ENCODE peak calls at places on chromosomes 7 and 10, in eight cellular contexts. G, E, S, N, O, P, Q and K are unnamed samples.

GRCh38 chr10:96287392-96288105 is 16.2 kb upstream of the BLNK start:
- DNase-seq in E (peak), Q (no peak), O (no peak), G (peak), N (no peak), P (peak), S (peak), K (peak)

GRCh38 chr10:23081891-23082290 is 13.5 kb upstream of the MSRB2 start:
- DNase-seq in G (no peak), P (no peak), Q (no peak), E (peak), S (peak), O (no peak), N (no peak), K (peak)

GRCh38 chr7:152120210-152120609 is 94.7 kb downstream of the GALNT11 start:
- DNase-seq in N (no peak), S (no peak), P (no peak), Q (no peak), G (no peak), E (peak), O (no peak), K (peak)

GRCh38 chr10:107340345-107340744 is 175.8 kb upstream of the SORCS1 start:
- DNase-seq in Q (no peak), S (no peak), N (no peak), G (no peak), O (no peak), P (no peak), E (peak), K (no peak)

GRCh38 chr10:93815304-93816091 is 57.8 kb downstream of the LGI1 start:
- DNase-seq in Q (no peak), O (no peak), G (no peak), N (no peak), E (no peak), P (peak), S (no peak), K (no peak)

GRCh38 chr7:40015790-40016296 is 65.8 kb downstream of the CDK13 start:
- DNase-seq in S (peak), P (peak), G (peak), E (peak), Q (no peak), O (no peak), N (no peak), K (peak)

GRCh38 chr10:3776796-3777571 is 8.0 kb downstream of the KLF6 start:
- DNase-seq in O (no peak), N (no peak), G (peak), S (peak), P (no peak), E (peak), Q (peak), K (peak)

GRCh38 chr7:134212576-134213546 is 85.7 kb downstream of the LRGUK start:
- DNase-seq in E (peak), Q (no peak), G (no peak), S (peak), P (no peak), N (no peak), O (peak), K (peak)

GRCh38 chr7:12719978-12720377 is 32.5 kb downstream of the ARL4A start:
- DNase-seq in O (no peak), E (no peak), N (no peak), S (peak), Q (no peak), G (no peak), P (no peak), K (peak)

GRCh38 chr10:9685596-9685995 is 1332.1 kb upstream of the CELF2 start:
- DNase-seq in S (no peak), N (no peak), E (no peak), G (no peak), P (no peak), Q (no peak), O (no peak), K (no peak)

GRCh38 chr10:9684186-9684585 is 1333.5 kb upstream of the CELF2 start:
- DNase-seq in S (no peak), G (no peak), O (no peak), Q (no peak), E (no peak), N (no peak), P (no peak), K (no peak)

GRCh38 chr10:9682812-9683211 is 1334.9 kb upstream of the CELF2 start:
- DNase-seq in N (no peak), S (no peak), G (no peak), E (no peak), P (no peak), O (no peak), Q (no peak), K (no peak)

GRCh38 chr10:9681655-9682054 is 1336.0 kb upstream of the CELF2 start:
- DNase-seq in Q (no peak), N (no peak), O (no peak), G (no peak), S (no peak), E (peak), P (peak), K (no peak)
- TF ChIP-seq CTCF in Q (no peak), N (peak), O (no peak), G (no peak), S (no peak), E (peak), P (peak), K (peak)

DNA sequence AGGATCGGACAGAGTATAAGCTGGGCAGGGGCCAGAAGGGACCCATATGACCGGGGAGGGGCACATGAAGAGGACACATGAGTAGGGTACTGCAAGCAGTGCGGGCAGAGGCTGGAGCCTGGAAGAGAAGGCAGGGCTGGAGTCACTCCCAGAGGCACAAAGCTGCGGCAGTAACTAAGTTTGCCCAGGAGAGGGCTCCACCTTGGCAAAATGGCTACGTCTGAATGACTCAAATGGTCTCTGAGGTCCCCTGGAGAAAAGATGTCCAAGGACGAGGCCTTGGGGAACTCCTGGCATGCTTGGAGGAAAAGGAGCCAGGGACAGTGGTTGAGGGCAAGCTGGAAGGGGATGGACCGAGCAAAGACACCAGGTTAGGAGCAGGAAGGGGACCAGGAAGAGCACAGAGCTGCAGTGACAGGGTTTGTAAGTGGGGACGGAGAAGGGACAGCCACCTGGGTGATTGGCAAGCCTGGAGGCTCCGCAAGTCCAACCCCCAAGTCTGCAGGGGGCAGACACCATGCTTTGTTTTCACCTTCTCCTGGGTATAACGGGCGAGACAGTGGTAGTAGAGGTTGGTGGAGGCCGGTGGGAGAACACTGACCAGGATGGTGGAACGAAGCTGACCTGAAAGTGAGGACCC is 43.1 kb upstream of the LBX1 start:
- DNase-seq in G (peak), P (peak), N (no peak), O (peak), E (peak), Q (peak), S (peak), K (peak)
- H3K4me3 ChIP-seq in G (no peak), P (no peak), N (no peak), O (no peak), E (no peak), Q (no peak), S (no peak), K (no peak)

DNA sequence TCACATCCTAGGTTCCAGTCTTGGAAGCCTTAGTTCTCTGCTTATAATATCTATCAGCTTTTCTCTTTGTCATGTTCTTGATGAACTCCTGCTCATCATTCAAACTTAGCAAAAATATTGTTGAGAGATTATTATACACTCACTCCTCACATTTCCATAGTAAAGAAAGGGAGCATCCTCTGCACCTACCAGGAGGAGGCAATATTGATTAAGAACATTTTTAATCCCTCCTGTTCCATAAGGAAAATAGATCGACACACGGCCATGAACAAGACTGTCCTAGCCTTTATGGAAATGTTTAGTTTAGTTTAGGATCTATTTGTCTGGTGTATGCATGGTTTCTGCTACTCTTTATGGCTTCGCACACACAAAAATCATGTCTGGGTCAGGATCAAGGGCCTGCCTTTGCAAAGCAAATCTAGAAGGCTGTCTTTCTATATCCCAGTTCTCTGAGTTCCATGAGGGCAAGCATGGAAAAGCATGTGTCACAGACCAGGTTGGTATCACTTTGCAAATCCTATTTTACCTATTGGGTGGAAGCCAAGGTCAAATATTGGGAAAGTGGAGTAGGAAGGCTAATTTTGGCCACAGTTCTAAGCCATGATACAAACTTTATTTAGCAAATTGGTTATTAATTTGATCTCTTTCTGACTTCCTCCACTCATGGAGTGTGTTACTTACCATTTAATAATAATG is 164.4 kb downstream of the MDFIC start:
- DNase-seq in E (no peak), S (no peak), O (no peak), G (no peak), Q (no peak), P (no peak), N (no peak), K (no peak)
- TF ChIP-seq CTCF in E (peak), S (no peak), O (peak), G (no peak), Q (no peak), P (no peak), N (no peak), K (no peak)

GRCh38 chr10:104327745-104328635 is 10.3 kb downstream of the ITPRIP start:
- DNase-seq in S (peak), G (no peak), P (no peak), E (peak), O (peak), Q (no peak), N (peak), K (peak)
- H3K4me3 ChIP-seq in S (no peak), G (peak), P (no peak), E (peak), O (peak), Q (no peak), N (peak), K (peak)

DNA sequence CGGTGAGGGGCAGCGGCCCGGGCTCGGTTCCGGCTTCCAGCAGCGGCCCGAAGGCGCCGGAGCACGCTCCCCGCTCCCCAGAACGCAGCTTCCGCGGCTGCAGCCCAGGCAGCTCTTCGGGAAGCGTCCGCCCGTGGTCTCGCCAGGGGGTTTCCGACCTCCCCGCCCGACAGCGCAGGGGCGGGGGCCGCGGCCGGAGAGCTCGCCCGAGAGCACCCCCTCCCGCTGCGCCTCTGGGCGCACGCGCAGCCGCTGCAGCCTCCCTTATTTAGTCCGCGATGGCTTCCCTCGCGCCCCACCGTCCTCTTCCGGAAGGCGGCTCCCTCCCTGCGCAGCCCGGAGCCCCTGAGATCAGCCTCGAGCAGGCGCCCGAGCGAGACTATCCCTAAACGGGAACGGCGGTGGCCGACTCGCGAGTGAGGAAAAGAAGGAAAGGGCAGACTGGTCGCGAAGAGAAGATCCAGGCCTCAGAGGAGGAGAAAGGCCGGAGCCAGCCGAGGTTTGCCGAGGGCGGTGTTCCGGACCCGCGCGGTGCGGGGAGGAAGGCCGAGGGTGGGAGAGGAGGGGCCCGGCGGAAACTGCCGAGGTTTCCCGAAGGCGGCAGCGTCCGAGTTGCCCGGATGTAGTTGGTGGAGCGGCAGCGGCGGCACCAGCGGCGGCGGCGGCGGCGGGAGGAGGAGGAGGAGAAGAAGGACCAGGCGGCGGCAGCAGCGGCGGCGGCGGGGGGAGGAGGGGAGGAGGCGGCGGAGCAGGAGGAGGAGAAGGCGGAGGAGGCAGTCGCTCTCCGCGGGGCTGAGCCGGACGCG is at the start of gene WAC:
- DNase-seq in S (peak), N (peak), G (peak), O (peak), E (peak), P (peak), Q (peak), K (peak)
- TF ChIP-seq CTCF in S (no peak), N (peak), G (no peak), O (no peak), E (no peak), P (no peak), Q (no peak), K (no peak)

GRCh38 chr7:73719806-73720169 is 319 bp upstream of the STX1A start:
- DNase-seq in S (no peak), P (no peak), Q (no peak), G (no peak), N (no peak), E (no peak), O (no peak), K (peak)
- H3K4me3 ChIP-seq in S (peak), P (peak), Q (no peak), G (peak), N (peak), E (peak), O (peak), K (peak)

GRCh38 chr10:120347644-120348043 is 109.4 kb upstream of the PLPP4 start:
- DNase-seq in O (no peak), N (no peak), E (no peak), Q (no peak), G (no peak), P (no peak), S (no peak), K (no peak)
- TF ChIP-seq CTCF in O (no peak), N (no peak), E (no peak), Q (no peak), G (no peak), P (no peak), S (no peak), K (no peak)

DNA sequence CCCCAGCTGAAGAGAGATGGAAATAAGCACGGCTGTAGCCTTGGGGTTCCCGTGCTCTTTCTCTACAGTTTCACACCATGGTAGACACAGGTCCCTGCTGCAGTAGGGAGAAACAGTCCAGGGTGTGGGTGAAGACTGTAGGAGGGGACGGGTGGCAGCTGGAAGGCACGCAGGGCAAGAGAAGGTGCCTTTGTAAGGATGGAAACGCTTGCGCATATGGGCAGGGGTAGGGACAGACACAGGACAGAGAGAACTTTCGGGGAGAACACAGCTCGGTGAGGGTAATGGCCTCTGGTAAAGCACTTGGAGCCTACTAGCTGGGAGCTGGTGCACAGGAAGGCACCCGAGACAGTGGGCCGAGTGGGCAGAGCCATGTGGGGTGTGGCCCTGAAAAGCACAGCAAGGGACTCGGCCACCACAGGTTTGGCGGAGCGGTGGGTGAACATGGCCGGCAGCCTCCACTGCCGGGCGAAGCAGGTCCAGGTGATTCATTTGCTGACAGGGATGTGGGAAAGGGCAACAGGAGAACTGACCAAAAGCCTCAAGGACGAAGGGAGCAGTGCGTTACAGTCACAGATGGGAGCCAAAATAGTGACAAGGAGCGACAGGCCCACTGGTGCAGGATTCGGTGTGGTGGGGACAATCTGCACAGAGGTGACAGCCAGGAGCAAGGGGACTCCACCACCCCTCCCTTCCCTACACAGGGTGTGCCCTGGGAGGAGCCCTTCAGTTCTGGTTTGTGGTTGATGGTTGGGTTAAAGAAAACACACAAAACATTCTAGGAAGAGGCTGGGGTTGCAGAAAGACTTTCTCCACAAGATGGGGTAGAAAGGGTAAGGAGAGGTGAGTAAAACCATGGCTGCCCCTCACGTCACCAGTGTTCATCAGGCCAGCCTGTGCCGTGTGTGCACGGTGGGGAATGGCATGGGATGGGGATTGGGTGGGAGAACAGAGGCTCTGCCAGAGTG is 97.1 kb downstream of the VOPP1 start:
- DNase-seq in N (no peak), Q (no peak), O (no peak), S (no peak), P (no peak), E (no peak), G (no peak), K (no peak)
- H3K4me3 ChIP-seq in N (no peak), Q (no peak), O (no peak), S (no peak), P (no peak), E (no peak), G (no peak), K (no peak)

GRCh38 chr7:114539575-114539974 is 125.0 kb downstream of the FOXP2 start:
- DNase-seq in E (peak), P (no peak), N (no peak), G (no peak), O (no peak), Q (no peak), S (peak), K (peak)
- TF ChIP-seq CTCF in E (peak), P (peak), N (peak), G (no peak), O (peak), Q (no peak), S (peak), K (peak)